ENCODE peak calls at places on chromosomes 11 and 22, in ten cellular contexts. F is uterus; M is GM18507; T is germinal center; N is stimulated activated naive CD4-positive, alpha-beta T cell; A is T-cell; P is pulmonary artery endothelial cell; E is Daoy; Z is mucosa of descending colon; S is NCI-H1048. D is an unnamed sample.

GRCh38 chr11:111776398-111777093 is 10.4 kb upstream of the PPP2R1B start:
- DNase-seq in F (no peak), M (peak; percentile 35), T (peak; percentile 71), N (no peak), A (no peak), P (no peak), E (no peak), Z (no peak), S (no peak), D (no peak)

GRCh38 chr11:61142424-61142823 is 18.8 kb downstream of the VPS37C start:
- DNase-seq in F (no peak), M (no peak), T (no peak), N (no peak), A (no peak), P (no peak), E (no peak), Z (no peak), S (no peak), D (no peak)

GRCh38 chr11:96263361-96263763 is 79.6 kb downstream of the MAML2 start:
- DNase-seq in F (no peak), M (no peak), T (no peak), N (no peak), A (no peak), P (no peak), E (no peak), Z (no peak), S (no peak), D (no peak)

GRCh38 chr11:59144096-59144495 is 1.4 kb downstream of the FAM111A start:
- DNase-seq in F (no peak), M (no peak), T (no peak), N (no peak), A (no peak), P (no peak), E (no peak), Z (no peak), S (no peak), D (no peak)

GRCh38 chr22:39995346-39996252 is 845 bp downstream of the FAM83F start:
- DNase-seq in F (no peak), M (no peak), T (no peak), N (no peak), A (no peak), P (no peak), E (no peak), Z (no peak), S (no peak), D (no peak)

GRCh38 chr11:122733301-122733686 is 77.8 kb downstream of the UBASH3B start:
- DNase-seq in F (no peak), M (no peak), T (no peak), N (no peak), A (no peak), P (peak; percentile 98), E (peak; percentile 48), Z (no peak), S (no peak), D (peak; percentile 72)

GRCh38 chr11:131146817-131147490 is 223.5 kb upstream of the NTM start:
- DNase-seq in F (no peak), M (no peak), T (no peak), N (no peak), A (no peak), P (no peak), E (no peak), Z (no peak), S (no peak), D (no peak)

GRCh38 chr22:27798526-27799333 is 2.8 kb downstream of the MN1 start:
- DNase-seq in F (peak; percentile 9), M (no peak), T (no peak), N (no peak), A (no peak), P (no peak), E (no peak), Z (no peak), S (no peak), D (no peak)

GRCh38 chr11:100823360-100823759 is 136.3 kb downstream of the ARHGAP42 start:
- DNase-seq in F (no peak), M (no peak), T (no peak), N (no peak), A (no peak), P (no peak), E (no peak), Z (no peak), S (no peak), D (peak; percentile 73)